ENCODE peak calls at places on chromosomes 6 and 20, in four cellular contexts. E is heart left ventricle, R is activated B cell treated with CpG ODN at 0.5 μM for 24 hours, U is SK-N-SH. J is an unnamed sample.

GRCh38 chr6:54800201-54800600 is 46.4 kb upstream of the FAM83B start:
- DNase-seq in E (no peak), U (no peak), R (no peak), J (no peak)

GRCh38 chr6:112335736-112336135 is 11.4 kb upstream of the RFPL4B start:
- DNase-seq in E (no peak), R (no peak), U (no peak), J (no peak)

GRCh38 chr20:38591484-38592410 is 9.9 kb upstream of the ARHGAP40 start:
- DNase-seq in U (no peak), R (no peak), E (no peak), J (no peak)

GRCh38 chr6:133240511-133241087 is 558 bp upstream of the EYA4 start:
- DNase-seq in E (peak), U (peak), R (no peak), J (no peak)

GRCh38 chr6:2353412-2354137 is 108.2 kb upstream of the GMDS start:
- DNase-seq in E (peak), U (peak), R (no peak), J (no peak)

GRCh38 chr20:5078399-5078958 is 41.3 kb downstream of the PCNA start:
- DNase-seq in R (peak), U (no peak), E (peak), J (no peak)

GRCh38 chr20:37518059-37518458 is 3.0 kb upstream of the NNAT start:
- DNase-seq in E (no peak), U (no peak), R (no peak), J (no peak)

GRCh38 chr6:84466521-84466920 is 239.1 kb upstream of the CEP162 start:
- DNase-seq in U (no peak), R (no peak), E (no peak), J (no peak)

GRCh38 chr6:16969699-16970695 is 131.9 kb upstream of the STMND1 start:
- DNase-seq in R (no peak), E (no peak), U (no peak), J (no peak)

GRCh38 chr6:119109654-119110325 is 31.3 kb upstream of the FAM184A start:
- DNase-seq in E (no peak), U (no peak), R (no peak), J (no peak)

GRCh38 chr6:25088513-25088912 is 152.8 kb upstream of the RIPOR2 start:
- DNase-seq in U (no peak), R (no peak), E (no peak), J (no peak)

GRCh38 chr6:154520280-154520679 is 9.8 kb upstream of the CNKSR3 start:
- DNase-seq in U (no peak), R (no peak), E (no peak), J (no peak)

GRCh38 chr6:146111864-146112263 is 83.0 kb downstream of the GRM1 start:
- DNase-seq in U (no peak), E (no peak), R (no peak), J (no peak)

GRCh38 chr6:138107752-138108592 is 753 bp upstream of the PERP start:
- DNase-seq in U (peak), E (no peak), R (no peak), J (no peak)

GRCh38 chr20:45911486-45912343 is at the start of gene PLTP:
- DNase-seq in R (peak), U (peak), E (peak), J (no peak)

GRCh38 chr6:41640436-41640835 is 2.2 kb downstream of the MDFI start:
- DNase-seq in E (no peak), R (no peak), U (no peak), J (no peak)

GRCh38 chr6:89562114-89562815 is 76.3 kb downstream of the LYRM2 start:
- DNase-seq in E (no peak), U (no peak), R (no peak), J (no peak)

GRCh38 chr6:2899596-2899995 is 3.5 kb downstream of the SERPINB9 start:
- DNase-seq in R (no peak), E (no peak), U (no peak), J (no peak)

GRCh38 chr20:25013478-25014380 is 21.2 kb upstream of the APMAP start:
- DNase-seq in E (peak), R (no peak), U (no peak), J (no peak)

GRCh38 chr6:83371428-83371827 is 59.4 kb downstream of the ME1 start:
- DNase-seq in U (no peak), E (no peak), R (no peak), J (no peak)

GRCh38 chr20:53774487-53775203 is 181.0 kb upstream of the ZNF217 start:
- DNase-seq in U (no peak), E (no peak), R (no peak), J (no peak)

GRCh38 chr20:53900380-53900999 is 169.9 kb downstream of the BCAS1 start:
- DNase-seq in U (no peak), R (no peak), E (no peak), J (no peak)

GRCh38 chr20:20768202-20768815 is 55.9 kb upstream of the RALGAPA2 start:
- DNase-seq in U (no peak), E (no peak), R (no peak), J (no peak)

GRCh38 chr6:84428300-84428907 is 201.0 kb upstream of the CEP162 start:
- DNase-seq in R (no peak), U (peak), E (peak), J (no peak)

GRCh38 chr6:141244366-141244765 is 888.4 kb upstream of the GJE1 start:
- DNase-seq in E (no peak), R (no peak), U (no peak), J (no peak)

GRCh38 chr6:37779902-37780628 is 39.5 kb upstream of the ZFAND3 start:
- DNase-seq in R (no peak), U (no peak), E (no peak), J (no peak)

GRCh38 chr6:112235956-112236355 is 18.4 kb downstream of the LAMA4 start:
- DNase-seq in U (no peak), R (no peak), E (no peak), J (no peak)

GRCh38 chr20:19817017-19817416 is 59.0 kb downstream of the RIN2 start:
- DNase-seq in R (no peak), E (peak), U (no peak), J (no peak)

GRCh38 chr20:59032713-59033059 is 551 bp upstream of the ATP5F1E start:
- DNase-seq in E (no peak), U (peak), R (no peak), J (no peak)
- TF ChIP-seq CTCF in E (no peak), U (peak), R (no peak), J (no peak)

GRCh38 chr6:169827372-169827771 is 76.0 kb downstream of the ERMARD start:
- DNase-seq in U (no peak), R (no peak), E (no peak), J (no peak)

GRCh38 chr6:169825558-169826225 is 74.3 kb downstream of the ERMARD start:
- DNase-seq in E (no peak), U (no peak), R (no peak), J (no peak)

GRCh38 chr6:169828176-169828575 is 76.8 kb downstream of the ERMARD start:
- DNase-seq in U (no peak), E (no peak), R (no peak), J (no peak)

GRCh38 chr6:169824848-169825557 is 73.6 kb downstream of the ERMARD start:
- DNase-seq in U (no peak), R (no peak), E (no peak), J (no peak)

GRCh38 chr6:169826697-169827096 is 75.3 kb downstream of the ERMARD start:
- DNase-seq in U (no peak), E (no peak), R (no peak), J (no peak)
- TF ChIP-seq CTCF in U (no peak), E (no peak), R (no peak), J (no peak)

DNA sequence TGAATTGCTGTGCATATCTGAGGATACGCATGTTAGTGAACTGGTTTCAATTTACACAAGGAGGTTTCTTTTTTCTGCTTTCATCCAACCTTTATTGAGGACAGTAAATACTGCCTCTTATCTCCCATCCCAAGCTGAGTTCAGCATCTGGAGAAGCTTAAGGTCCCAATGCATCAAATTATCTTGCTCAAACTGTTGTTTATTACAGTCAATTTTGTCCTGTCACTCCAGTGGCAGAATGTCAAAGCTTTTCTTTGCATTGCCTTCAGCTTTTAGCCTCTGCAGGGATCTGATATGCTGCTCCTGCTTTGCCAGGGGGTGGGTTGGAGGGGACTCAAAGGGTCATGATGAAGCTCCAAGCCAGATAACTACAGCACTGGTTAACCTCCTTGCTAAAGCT is 435.4 kb upstream of the SOX4 start:
- DNase-seq in E (no peak), U (peak), R (no peak), J (no peak)
- TF ChIP-seq CTCF in E (no peak), U (no peak), R (no peak), J (no peak)

DNA sequence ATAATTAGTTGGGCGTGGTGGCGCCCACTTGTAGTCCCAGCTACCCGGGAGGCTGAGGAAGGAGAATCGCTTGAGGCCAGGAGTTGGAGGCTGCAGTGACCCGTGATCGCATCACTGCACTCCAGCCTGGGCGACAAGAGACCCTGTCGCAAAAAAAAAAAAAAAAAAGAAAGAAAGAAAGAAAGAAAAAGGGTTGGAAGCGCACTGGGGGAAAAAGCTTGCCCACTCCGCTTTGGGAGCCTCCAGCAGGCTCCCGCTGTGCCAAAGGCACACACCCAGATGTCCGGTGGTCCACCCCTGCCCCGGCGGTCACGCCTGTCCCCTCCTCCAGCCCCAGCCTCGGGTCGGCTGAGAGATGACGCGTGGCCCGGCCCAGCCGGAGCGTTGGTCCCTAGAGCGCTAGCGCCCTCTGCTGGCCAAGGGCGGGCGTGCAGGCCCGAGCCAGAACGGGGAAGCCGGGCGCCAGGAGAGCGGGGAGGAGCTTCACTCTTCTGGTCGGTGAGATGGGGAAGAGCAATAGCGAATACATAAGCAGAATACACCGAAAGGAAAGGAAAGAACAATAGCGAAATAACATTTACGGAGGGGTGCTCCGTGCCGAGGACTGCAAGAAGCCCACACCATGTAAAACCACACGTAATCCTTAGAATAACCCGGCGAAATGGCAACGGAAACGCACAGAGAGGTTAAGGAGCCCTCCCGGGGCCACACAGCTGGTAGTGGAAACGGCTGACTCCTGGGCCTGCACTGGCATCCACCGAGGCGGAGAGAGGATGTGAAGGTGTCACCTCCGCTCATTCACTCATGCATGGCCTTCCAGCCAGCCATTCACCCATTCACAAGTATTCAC is 41.7 kb downstream of the UBE2V1 start:
- DNase-seq in E (peak), R (peak), U (peak), J (peak)
- TF ChIP-seq CTCF in E (peak), R (peak), U (peak), J (peak)

DNA sequence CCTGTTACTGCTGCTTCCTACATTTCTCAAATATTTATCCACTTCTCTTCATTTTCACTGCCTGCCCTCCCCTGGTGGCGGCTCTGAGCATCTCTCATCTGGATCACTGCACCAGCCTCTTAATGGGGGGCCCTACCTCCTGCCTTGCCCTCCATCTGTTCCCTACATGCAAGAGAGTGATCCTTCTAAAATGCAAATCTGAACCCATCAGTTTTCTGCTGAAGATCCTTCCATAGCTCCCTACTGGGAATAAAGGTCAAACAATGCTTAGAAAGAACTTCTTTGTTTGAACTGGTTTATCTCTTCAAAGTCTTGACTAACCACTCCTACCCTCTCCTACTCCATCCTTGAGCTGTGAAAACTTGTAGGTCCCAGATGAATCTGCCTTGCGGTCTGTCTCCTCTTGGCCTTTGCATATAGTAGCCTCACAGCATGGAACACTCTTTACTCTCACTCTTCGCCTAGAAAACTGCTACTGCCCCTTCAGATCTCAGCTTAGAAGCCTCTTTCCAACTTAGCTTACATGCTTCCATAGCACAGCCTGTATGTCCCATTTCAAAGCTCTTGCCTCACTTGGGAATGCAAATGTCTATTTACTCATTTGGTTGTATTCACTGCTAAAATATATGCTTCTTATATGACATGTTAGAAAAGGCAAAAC is 119.3 kb downstream of the QRSL1 start:
- DNase-seq in U (no peak), R (no peak), E (no peak), J (no peak)
- TF ChIP-seq CTCF in U (no peak), R (no peak), E (no peak), J (no peak)

GRCh38 chr6:26186652-26187051 is 99.4 kb downstream of the HFE start:
- DNase-seq in U (no peak), E (no peak), R (no peak), J (no peak)

GRCh38 chr6:26189905-26190304 is 102.7 kb downstream of the HFE start:
- DNase-seq in R (no peak), E (no peak), U (no peak), J (no peak)

GRCh38 chr6:26187292-26187691 is 100.1 kb downstream of the HFE start:
- DNase-seq in U (no peak), R (no peak), E (no peak), J (no peak)

GRCh38 chr6:26185802-26186201 is 98.6 kb downstream of the HFE start:
- DNase-seq in R (no peak), E (no peak), U (no peak), J (no peak)

DNA sequence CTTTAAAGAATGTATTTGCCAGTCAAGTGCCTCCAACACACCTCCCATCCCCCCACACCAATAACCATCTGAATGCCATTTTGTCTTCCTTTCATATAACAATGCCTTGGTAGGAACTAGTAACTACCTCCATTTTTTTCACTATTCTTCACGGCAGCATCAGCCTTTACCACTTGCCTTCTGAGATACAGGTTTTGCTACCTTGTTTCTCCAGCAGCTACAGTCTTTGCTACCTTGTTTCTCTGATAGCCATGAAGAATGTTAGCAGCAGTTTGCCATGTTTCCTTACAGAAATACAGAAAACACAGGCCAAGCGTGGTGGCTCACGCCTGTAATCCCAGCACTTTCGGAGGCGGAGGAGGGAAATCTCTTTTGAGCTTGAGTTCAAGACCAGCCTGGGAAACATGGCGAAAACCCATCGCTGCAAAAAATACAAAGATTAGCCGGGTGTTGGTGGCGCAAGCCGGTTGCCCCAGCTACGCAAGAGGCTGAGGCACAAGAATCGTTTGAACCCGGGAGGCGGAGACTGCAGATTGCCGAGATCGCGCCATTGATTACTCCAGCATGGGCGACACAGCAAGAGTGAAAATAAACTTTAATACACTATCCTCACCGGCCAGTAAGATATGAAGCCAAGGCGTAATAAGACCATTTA is 100.9 kb downstream of the HFE start:
- DNase-seq in R (no peak), U (no peak), E (no peak), J (no peak)
- TF ChIP-seq CTCF in R (no peak), U (no peak), E (no peak), J (no peak)

GRCh38 chr6:28531479-28532128 is 5.9 kb downstream of the GPX5 start:
- DNase-seq in U (no peak), R (no peak), E (no peak), J (no peak)
- TF ChIP-seq CTCF in U (no peak), R (no peak), E (no peak), J (no peak)

GRCh38 chr6:72140795-72141194 is 254.4 kb downstream of the RIMS1 start:
- DNase-seq in E (no peak), R (no peak), U (no peak), J (no peak)
- TF ChIP-seq CTCF in E (no peak), R (no peak), U (peak), J (peak)

DNA sequence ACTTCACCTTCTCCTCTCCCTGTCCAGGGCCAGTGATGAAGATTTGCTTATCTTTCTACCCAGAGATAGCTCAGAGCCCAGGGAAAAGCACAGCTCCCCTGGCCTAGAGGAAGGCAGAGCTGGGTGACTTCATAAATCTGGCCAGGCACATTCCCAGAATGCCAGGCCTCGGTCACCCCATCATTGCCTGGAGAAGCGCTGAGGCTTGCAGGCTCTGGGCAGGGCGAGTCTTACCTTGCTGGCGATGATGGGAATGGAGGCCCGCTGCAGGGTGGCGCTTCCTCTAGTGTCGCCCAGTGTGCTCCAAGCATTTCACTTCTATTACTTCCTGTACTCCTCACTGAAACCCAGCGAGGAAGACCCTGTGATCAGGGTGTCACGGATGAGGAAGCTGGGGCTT is 60.1 kb downstream of the DAAM2 start:
- DNase-seq in U (no peak), E (no peak), R (no peak), J (no peak)
- TF ChIP-seq CTCF in U (no peak), E (no peak), R (no peak), J (no peak)

DNA sequence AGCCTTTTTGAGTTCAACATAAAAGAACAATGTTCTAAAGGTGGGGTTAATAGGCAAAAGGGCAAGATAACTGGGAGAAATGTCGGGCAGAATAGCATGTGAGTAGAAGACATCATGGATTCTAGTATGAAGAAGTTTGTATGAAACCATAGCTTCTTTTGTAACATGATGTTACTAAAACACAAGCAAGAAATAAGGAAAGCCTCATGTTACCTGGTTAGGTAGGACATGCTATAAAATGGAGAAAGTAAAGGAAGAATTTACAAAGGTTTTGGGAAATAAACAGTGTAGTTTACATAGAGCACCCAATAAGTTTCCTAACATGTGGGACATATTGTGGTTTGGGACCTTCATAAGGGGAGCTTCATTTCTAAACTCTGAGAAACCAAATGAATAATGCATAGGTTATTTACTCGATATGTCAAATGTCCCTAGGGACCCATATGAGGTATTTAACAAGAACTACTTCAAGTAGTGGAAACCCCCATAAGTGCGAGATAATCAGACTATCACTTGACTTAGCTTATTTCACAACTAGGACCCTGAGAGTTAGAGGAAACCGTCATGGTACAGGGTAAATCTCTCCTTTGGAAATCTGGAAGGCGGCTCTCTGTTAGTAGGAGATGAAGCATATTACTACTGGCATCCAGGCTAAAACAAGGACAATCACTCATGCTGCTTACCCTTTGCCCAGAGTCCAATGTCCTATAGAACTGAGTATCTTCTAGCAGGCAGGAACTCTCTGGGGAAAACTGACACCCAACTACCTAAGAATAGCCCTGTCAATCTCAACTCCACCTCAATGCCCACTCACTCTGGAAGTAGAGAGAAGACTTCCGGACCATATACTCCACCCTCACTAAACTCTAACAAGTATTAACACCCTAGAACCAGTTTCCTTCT is 57.5 kb downstream of the ILRUN start:
- DNase-seq in E (no peak), R (no peak), U (no peak), J (no peak)
- TF ChIP-seq CTCF in E (no peak), R (no peak), U (no peak), J (no peak)